ENCODE peak calls at places on chromosomes 13 and 19, in six cellular contexts. T, R, S, C, K and H are unnamed samples.

GRCh38 chr19:4229179-4229931 is at the start of gene EBI3:
- DNase-seq in K (no peak), S (no peak), T (no peak), R (no peak), C (peak; percentile 32), H (no peak)

GRCh38 chr19:17184381-17184841 is 30.7 kb upstream of the USE1 start:
- DNase-seq in K (peak; percentile 45), S (peak; percentile 13), R (no peak), C (no peak), T (no peak), H (no peak)

GRCh38 chr19:7654401-7654800 is 14.4 kb upstream of the RETN start:
- DNase-seq in K (no peak), S (no peak), R (no peak), T (no peak), C (no peak), H (no peak)

GRCh38 chr13:90950134-90950533 is 397.4 kb upstream of the MIR17HG start:
- DNase-seq in T (no peak), S (no peak), K (no peak), R (no peak), C (no peak), H (no peak)

GRCh38 chr13:64180756-64181155 is 2765.1 kb upstream of the PCDH20 start:
- DNase-seq in R (no peak), C (no peak), K (no peak), T (no peak), S (no peak), H (no peak)

GRCh38 chr19:42281175-42282035 is 12.4 kb downstream of the CIC start:
- DNase-seq in K (no peak), R (no peak), S (no peak), C (peak; percentile 81), T (no peak), H (no peak)

GRCh38 chr13:43232866-43233265 is 209.5 kb downstream of the DNAJC15 start:
- DNase-seq in S (no peak), R (no peak), K (no peak), C (no peak), T (no peak), H (peak; percentile 53)

GRCh38 chr19:48968179-48968661 is 3.1 kb downstream of the FTL start:
- DNase-seq in T (no peak), C (no peak), R (no peak), K (no peak), S (no peak), H (no peak)

GRCh38 chr13:101474419-101474957 is 22.0 kb downstream of the ITGBL1 start:
- DNase-seq in K (no peak), R (no peak), C (no peak), T (peak; percentile 90), S (no peak), H (peak; percentile 61)

GRCh38 chr19:5623397-5624153 is 692 bp downstream of the SAFB start:
- DNase-seq in K (no peak), R (peak; percentile 27), C (no peak), T (no peak), S (no peak), H (no peak)

GRCh38 chr13:39422845-39423565 is 180.0 kb downstream of the LHFPL6 start:
- DNase-seq in C (no peak), K (no peak), R (no peak), T (no peak), S (no peak), H (no peak)

GRCh38 chr19:5126498-5127223 is 157.7 kb downstream of the KDM4B start:
- DNase-seq in R (no peak), C (no peak), K (no peak), S (no peak), T (no peak), H (no peak)

GRCh38 chr19:38733493-38734175 is 10.6 kb downstream of the CAPN12 start:
- DNase-seq in S (no peak), K (no peak), C (no peak), T (no peak), R (no peak), H (no peak)

GRCh38 chr19:41987141-41987860 is 6.7 kb downstream of the ATP1A3 start:
- DNase-seq in R (no peak), K (no peak), C (no peak), S (no peak), T (no peak), H (no peak)

GRCh38 chr13:28935104-28935503 is 115.0 kb downstream of the MTUS2 start:
- DNase-seq in S (no peak), T (no peak), R (no peak), C (no peak), K (no peak), H (no peak)

GRCh38 chr19:4474504-4475136 is 2.5 kb downstream of the HDGFL2 start:
- DNase-seq in T (no peak), C (no peak), K (no peak), R (no peak), S (no peak), H (no peak)

GRCh38 chr19:39409207-39409885 is 2.7 kb downstream of the ZFP36 start:
- DNase-seq in C (peak; percentile 94), S (peak; percentile 78), K (peak; percentile 80), T (no peak), R (peak; percentile 90), H (no peak)

GRCh38 chr19:31120952-31121351 is 228.3 kb downstream of the TSHZ3 start:
- DNase-seq in R (no peak), C (no peak), K (no peak), T (no peak), S (no peak), H (no peak)

GRCh38 chr19:33687761-33688656 is 66.3 kb downstream of the CHST8 start:
- DNase-seq in T (no peak), S (no peak), C (no peak), K (no peak), R (no peak), H (no peak)

GRCh38 chr19:45235485-45235884 is 9.7 kb downstream of the EXOC3L2 start:
- DNase-seq in T (no peak), K (no peak), R (no peak), S (no peak), C (no peak), H (no peak)

GRCh38 chr13:95254341-95254740 is 46.9 kb downstream of the ABCC4 start:
- DNase-seq in K (no peak), C (no peak), R (no peak), S (no peak), T (no peak), H (no peak)

GRCh38 chr13:98467263-98467985 is 109.5 kb downstream of the STK24 start:
- DNase-seq in K (no peak), S (no peak), R (no peak), T (no peak), C (no peak), H (no peak)

GRCh38 chr13:98470920-98471319 is 106.0 kb downstream of the STK24 start:
- DNase-seq in R (no peak), S (no peak), T (no peak), C (no peak), K (no peak), H (no peak)

GRCh38 chr13:98468929-98469328 is 108.0 kb downstream of the STK24 start:
- DNase-seq in R (no peak), S (no peak), K (no peak), T (no peak), C (no peak), H (no peak)

GRCh38 chr13:98466634-98467236 is 110.2 kb downstream of the STK24 start:
- DNase-seq in K (no peak), T (no peak), R (no peak), C (no peak), S (no peak), H (no peak)

DNA sequence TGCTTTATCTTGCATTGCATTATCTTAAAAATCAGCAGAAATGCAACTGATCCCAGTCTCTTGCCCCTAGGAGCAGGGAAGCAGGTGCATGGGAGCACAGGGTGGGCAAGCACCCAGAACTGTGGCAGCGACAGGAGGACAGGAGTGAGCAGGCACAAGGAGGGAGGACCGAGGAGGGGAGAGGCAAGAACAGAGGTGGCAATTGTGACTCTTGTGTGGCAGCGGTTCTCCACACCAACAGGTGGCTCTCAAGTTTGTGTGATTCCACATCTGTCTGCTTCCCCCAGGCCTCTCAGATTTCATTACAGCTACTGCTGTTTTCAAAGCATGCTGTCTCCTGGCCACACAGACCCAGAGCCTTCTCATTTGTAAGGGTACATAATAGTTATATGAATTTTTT is 108.6 kb downstream of the STK24 start:
- DNase-seq in T (no peak), R (no peak), C (no peak), K (no peak), S (no peak), H (no peak)
- TF ChIP-seq CTCF in T (no peak), R (no peak), C (no peak), K (no peak), S (no peak), H (no peak)

GRCh38 chr13:72218966-72219365 is 352.0 kb upstream of the DACH1 start:
- DNase-seq in T (no peak), R (peak; percentile 21), S (no peak), C (no peak), K (no peak), H (no peak)

GRCh38 chr13:72217142-72217541 is 350.1 kb upstream of the DACH1 start:
- DNase-seq in S (no peak), T (no peak), R (no peak), C (no peak), K (no peak), H (no peak)

GRCh38 chr13:72221276-72221962 is 354.4 kb upstream of the DACH1 start:
- DNase-seq in S (no peak), T (no peak), K (no peak), C (no peak), R (peak; percentile 7), H (no peak)
- TF ChIP-seq CTCF in S (no peak), T (peak; percentile 57), K (no peak), C (peak; percentile 26), R (peak; percentile 51), H (peak; percentile 59)

GRCh38 chr13:52862358-52863206 is 14.1 kb upstream of the PCDH8 start:
- DNase-seq in S (no peak), C (no peak), R (no peak), K (no peak), T (no peak), H (no peak)
- TF ChIP-seq CTCF in S (peak; percentile 19), C (peak; percentile 46), R (peak; percentile 60), K (peak; percentile 11), T (peak; percentile 52), H (peak; percentile 40)

DNA sequence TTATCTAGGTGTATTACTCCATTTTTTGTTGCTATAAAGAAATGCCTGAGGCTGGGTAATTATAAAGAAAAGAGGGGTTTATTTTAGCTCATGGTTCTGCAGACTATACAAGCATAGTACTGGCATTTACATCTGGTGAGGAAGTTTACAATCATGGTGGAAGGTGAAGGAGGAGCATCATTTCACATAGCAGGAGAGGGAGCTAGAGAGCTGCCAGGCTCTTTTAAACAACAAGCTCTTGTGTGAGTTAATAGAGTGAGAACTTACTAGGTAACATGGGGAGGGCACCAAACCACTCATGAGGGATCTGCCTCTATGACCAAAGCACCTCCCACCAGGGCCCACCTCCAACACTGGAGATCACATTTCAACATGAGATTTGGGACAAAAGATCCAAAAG is 221.7 kb upstream of the GPC6 start:
- DNase-seq in K (no peak), C (no peak), S (no peak), T (no peak), R (peak; percentile 10), H (no peak)
- TF ChIP-seq CTCF in K (no peak), C (no peak), S (no peak), T (peak; percentile 22), R (peak; percentile 12), H (no peak)